ENCODE peak calls at places on chromosome 1, in seven cellular contexts. One of them, this sample, is unnamed.
A peak's percentile ranks its signal among the peaks of the same experiment; 100 is the strongest.

GRCh38 chr1:197444754-197445153 is 176.7 kb downstream of the CRB1 start:
- DNase-seq in right cardiac atrium: no peak
- DNase-seq in body of pancreas: no peak
- DNase-seq in heart left ventricle: no peak
- DNase-seq in esophagus muscularis mucosa: no peak
- DNase-seq in pancreas: no peak
- DNase-seq in uterus: no peak
- DNase-seq in this sample: no peak

GRCh38 chr1:33310702-33311101 is 10.2 kb downstream of the A3GALT2 start:
- DNase-seq in right cardiac atrium: no peak
- DNase-seq in body of pancreas: no peak
- DNase-seq in heart left ventricle: no peak
- DNase-seq in esophagus muscularis mucosa: no peak
- DNase-seq in pancreas: no peak
- DNase-seq in uterus: no peak
- DNase-seq in this sample: no peak

GRCh38 chr1:205500240-205501218 is 3.9 kb upstream of the CDK18 start:
- DNase-seq in right cardiac atrium: no peak
- DNase-seq in body of pancreas: no peak
- DNase-seq in heart left ventricle: peak; percentile 3
- DNase-seq in esophagus muscularis mucosa: no peak
- DNase-seq in pancreas: no peak
- DNase-seq in uterus: no peak
- DNase-seq in this sample: no peak

GRCh38 chr1:34603594-34603993 is 151.3 kb upstream of the GJB5 start:
- DNase-seq in right cardiac atrium: no peak
- DNase-seq in body of pancreas: no peak
- DNase-seq in heart left ventricle: no peak
- DNase-seq in esophagus muscularis mucosa: no peak
- DNase-seq in pancreas: no peak
- DNase-seq in uterus: no peak
- DNase-seq in this sample: no peak

GRCh38 chr1:206555473-206555935 is 48.2 kb downstream of the RASSF5 start:
- DNase-seq in right cardiac atrium: peak; percentile 60
- DNase-seq in body of pancreas: peak; percentile 27
- DNase-seq in heart left ventricle: peak; percentile 78
- DNase-seq in esophagus muscularis mucosa: no peak
- DNase-seq in pancreas: peak; percentile 51
- DNase-seq in uterus: peak; percentile 62
- DNase-seq in this sample: peak; percentile 72

GRCh38 chr1:89605692-89606091 is 27.2 kb upstream of the LRRC8C start:
- DNase-seq in right cardiac atrium: no peak
- DNase-seq in body of pancreas: no peak
- DNase-seq in heart left ventricle: no peak
- DNase-seq in esophagus muscularis mucosa: no peak
- DNase-seq in pancreas: no peak
- DNase-seq in uterus: no peak
- DNase-seq in this sample: no peak

GRCh38 chr1:178055093-178055492 is 38.8 kb upstream of the RASAL2 start:
- DNase-seq in right cardiac atrium: peak; percentile 39
- DNase-seq in body of pancreas: no peak
- DNase-seq in heart left ventricle: peak; percentile 69
- DNase-seq in esophagus muscularis mucosa: no peak
- DNase-seq in pancreas: no peak
- DNase-seq in uterus: no peak
- DNase-seq in this sample: peak; percentile 55

GRCh38 chr1:27071049-27071416 is 58.4 kb upstream of the TENT5B start:
- DNase-seq in right cardiac atrium: no peak
- DNase-seq in body of pancreas: peak; percentile 33
- DNase-seq in heart left ventricle: no peak
- DNase-seq in esophagus muscularis mucosa: no peak
- DNase-seq in pancreas: no peak
- DNase-seq in uterus: no peak
- DNase-seq in this sample: peak; percentile 86

GRCh38 chr1:16138772-16139221 is 17.1 kb downstream of the EPHA2 start:
- DNase-seq in right cardiac atrium: no peak
- DNase-seq in body of pancreas: no peak
- DNase-seq in heart left ventricle: no peak
- DNase-seq in esophagus muscularis mucosa: no peak
- DNase-seq in pancreas: peak; percentile 46
- DNase-seq in uterus: no peak
- DNase-seq in this sample: no peak

GRCh38 chr1:197614916-197615692 is 160.2 kb downstream of the DENND1B start:
- DNase-seq in right cardiac atrium: no peak
- DNase-seq in body of pancreas: peak; percentile 35
- DNase-seq in heart left ventricle: no peak
- DNase-seq in esophagus muscularis mucosa: no peak
- DNase-seq in pancreas: no peak
- DNase-seq in uterus: no peak
- DNase-seq in this sample: peak; percentile 7

GRCh38 chr1:244502630-244503029 is 41.6 kb downstream of the CATSPERE start:
- DNase-seq in right cardiac atrium: no peak
- DNase-seq in body of pancreas: no peak
- DNase-seq in heart left ventricle: no peak
- DNase-seq in esophagus muscularis mucosa: no peak
- DNase-seq in pancreas: no peak
- DNase-seq in uterus: no peak
- DNase-seq in this sample: no peak

GRCh38 chr1:36387141-36387949 is 1.6 kb upstream of the STK40 start:
- DNase-seq in right cardiac atrium: peak; percentile 61
- DNase-seq in body of pancreas: no peak
- DNase-seq in heart left ventricle: no peak
- DNase-seq in esophagus muscularis mucosa: no peak
- DNase-seq in pancreas: no peak
- DNase-seq in uterus: peak; percentile 75
- DNase-seq in this sample: no peak

GRCh38 chr1:172343246-172344099 is 77.0 kb upstream of the C1orf105 start:
- DNase-seq in right cardiac atrium: no peak
- DNase-seq in body of pancreas: no peak
- DNase-seq in heart left ventricle: no peak
- DNase-seq in esophagus muscularis mucosa: no peak
- DNase-seq in pancreas: no peak
- DNase-seq in uterus: no peak
- DNase-seq in this sample: no peak

GRCh38 chr1:14476170-14476955 is 122.1 kb upstream of the KAZN start:
- DNase-seq in right cardiac atrium: no peak
- DNase-seq in body of pancreas: no peak
- DNase-seq in heart left ventricle: no peak
- DNase-seq in esophagus muscularis mucosa: no peak
- DNase-seq in pancreas: no peak
- DNase-seq in uterus: no peak
- DNase-seq in this sample: no peak

GRCh38 chr1:248823517-248824001 is 2.2 kb downstream of the SH3BP5L start:
- DNase-seq in right cardiac atrium: no peak
- DNase-seq in body of pancreas: no peak
- DNase-seq in heart left ventricle: no peak
- DNase-seq in esophagus muscularis mucosa: no peak
- DNase-seq in pancreas: no peak
- DNase-seq in uterus: no peak
- DNase-seq in this sample: no peak

GRCh38 chr1:228920791-228921190 is 185.5 kb downstream of the RHOU start:
- DNase-seq in right cardiac atrium: no peak
- DNase-seq in body of pancreas: no peak
- DNase-seq in heart left ventricle: no peak
- DNase-seq in esophagus muscularis mucosa: no peak
- DNase-seq in pancreas: no peak
- DNase-seq in uterus: no peak
- DNase-seq in this sample: no peak

GRCh38 chr1:2556277-2557145 is at the start of gene TNFRSF14:
- DNase-seq in right cardiac atrium: peak; percentile 23
- DNase-seq in body of pancreas: peak; percentile 52
- DNase-seq in heart left ventricle: peak; percentile 80
- DNase-seq in esophagus muscularis mucosa: no peak
- DNase-seq in pancreas: peak; percentile 80
- DNase-seq in uterus: peak; percentile 52
- DNase-seq in this sample: no peak

GRCh38 chr1:165828103-165828558 is 717 bp downstream of the UCK2 start:
- DNase-seq in right cardiac atrium: peak; percentile 30
- DNase-seq in body of pancreas: peak; percentile 49
- DNase-seq in heart left ventricle: peak; percentile 72
- DNase-seq in esophagus muscularis mucosa: no peak
- DNase-seq in pancreas: peak; percentile 70
- DNase-seq in uterus: peak; percentile 24
- DNase-seq in this sample: peak; percentile 35

GRCh38 chr1:54582566-54583306 is 34.7 kb downstream of the ACOT11 start:
- DNase-seq in right cardiac atrium: no peak
- DNase-seq in body of pancreas: peak; percentile 55
- DNase-seq in heart left ventricle: no peak
- DNase-seq in esophagus muscularis mucosa: no peak
- DNase-seq in pancreas: peak; percentile 78
- DNase-seq in uterus: no peak
- DNase-seq in this sample: no peak

GRCh38 chr1:170910273-170910672 is 25.1 kb upstream of the MROH9 start:
- DNase-seq in right cardiac atrium: no peak
- DNase-seq in body of pancreas: no peak
- DNase-seq in heart left ventricle: no peak
- DNase-seq in esophagus muscularis mucosa: no peak
- DNase-seq in pancreas: no peak
- DNase-seq in uterus: no peak
- DNase-seq in this sample: no peak

GRCh38 chr1:43666608-43667007 is 16.7 kb downstream of the KDM4A start:
- DNase-seq in right cardiac atrium: no peak
- DNase-seq in body of pancreas: no peak
- DNase-seq in heart left ventricle: no peak
- DNase-seq in esophagus muscularis mucosa: no peak
- DNase-seq in pancreas: no peak
- DNase-seq in uterus: no peak
- DNase-seq in this sample: no peak

GRCh38 chr1:117657031-117657430 is 51.2 kb downstream of the TENT5C start:
- DNase-seq in right cardiac atrium: no peak
- DNase-seq in body of pancreas: peak; percentile 69
- DNase-seq in heart left ventricle: no peak
- DNase-seq in esophagus muscularis mucosa: no peak
- DNase-seq in pancreas: no peak
- DNase-seq in uterus: no peak
- DNase-seq in this sample: no peak

GRCh38 chr1:200925821-200926220 is 31.1 kb downstream of the INAVA start:
- DNase-seq in right cardiac atrium: no peak
- DNase-seq in body of pancreas: no peak
- DNase-seq in heart left ventricle: no peak
- DNase-seq in esophagus muscularis mucosa: no peak
- DNase-seq in pancreas: no peak
- DNase-seq in uterus: no peak
- DNase-seq in this sample: no peak
- H3K27ac ChIP-seq in right cardiac atrium: no peak overlapping the region
- H3K27ac ChIP-seq in body of pancreas: no peak overlapping the region
- H3K27ac ChIP-seq in heart left ventricle: no peak overlapping the region
- H3K27ac ChIP-seq in esophagus muscularis mucosa: no peak overlapping the region
- H3K27ac ChIP-seq in pancreas: no peak overlapping the region
- H3K27ac ChIP-seq in uterus: no peak overlapping the region
- H3K27ac ChIP-seq in this sample: no peak overlapping the region

DNA sequence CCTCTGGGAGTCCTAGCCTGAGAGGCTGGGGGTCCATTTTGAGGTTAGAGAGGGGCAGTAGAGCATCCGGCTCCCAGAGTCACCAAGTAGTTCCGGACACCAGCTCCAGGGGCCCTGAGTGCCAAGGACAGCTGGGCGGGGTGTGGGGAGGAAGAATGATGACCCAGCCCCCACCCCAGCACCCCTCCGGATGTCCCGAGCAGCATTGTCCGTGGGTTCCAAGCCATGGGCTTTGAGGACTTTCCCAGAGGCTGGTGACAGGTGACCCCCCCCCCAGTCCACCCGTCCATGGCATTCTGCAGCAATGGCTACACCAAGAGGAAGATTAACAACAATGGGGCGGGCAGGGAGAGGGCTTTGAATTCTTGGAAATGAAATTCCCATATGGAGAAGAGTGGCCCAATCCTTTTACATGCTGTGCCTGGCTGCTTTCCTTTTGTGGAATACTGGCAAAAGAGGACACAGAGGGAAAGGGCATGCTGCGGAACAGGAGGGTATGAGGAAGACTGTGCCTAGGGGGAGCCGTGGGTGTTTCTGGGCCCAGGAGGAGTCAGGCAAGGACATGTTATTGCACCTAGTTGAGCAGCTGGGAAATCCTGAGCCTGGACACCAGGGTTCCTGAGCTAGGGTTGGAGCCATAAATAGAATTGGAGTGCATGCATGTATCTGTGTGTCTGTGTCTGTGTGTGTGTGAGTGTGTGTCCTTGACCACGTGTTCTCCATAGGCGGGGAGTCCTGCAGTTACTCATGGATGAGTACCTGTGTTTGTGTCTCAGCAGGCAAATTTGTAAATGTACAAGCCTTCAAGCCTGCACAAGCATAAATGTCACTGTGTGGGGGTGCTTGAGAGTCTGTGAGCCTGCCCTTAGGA is 953 bp downstream of the ATP1A2 start:
- DNase-seq in right cardiac atrium: no peak
- DNase-seq in body of pancreas: no peak
- DNase-seq in heart left ventricle: no peak
- DNase-seq in esophagus muscularis mucosa: no peak
- DNase-seq in pancreas: no peak
- DNase-seq in uterus: no peak
- DNase-seq in this sample: no peak
- H3K4me3 ChIP-seq in right cardiac atrium: peak overlapping the region; percentile 40
- H3K4me3 ChIP-seq in body of pancreas: no peak overlapping the region
- H3K4me3 ChIP-seq in heart left ventricle: peak overlapping the region; percentile 44
- H3K4me3 ChIP-seq in esophagus muscularis mucosa: peak overlapping the region; percentile 65
- H3K4me3 ChIP-seq in pancreas: no peak overlapping the region
- H3K4me3 ChIP-seq in uterus: peak overlapping the region; percentile 17
- H3K4me3 ChIP-seq in this sample: peak overlapping the region; percentile 48

GRCh38 chr1:182029002-182029378 is 32.5 kb downstream of the ZNF648 start:
- DNase-seq in right cardiac atrium: no peak
- DNase-seq in body of pancreas: no peak
- DNase-seq in heart left ventricle: no peak
- DNase-seq in esophagus muscularis mucosa: no peak
- DNase-seq in pancreas: no peak
- DNase-seq in uterus: no peak
- DNase-seq in this sample: no peak
- H3K27ac ChIP-seq in right cardiac atrium: peak overlapping the region; percentile 1
- H3K27ac ChIP-seq in body of pancreas: peak overlapping the region; percentile 88
- H3K27ac ChIP-seq in heart left ventricle: peak overlapping the region; percentile 77
- H3K27ac ChIP-seq in esophagus muscularis mucosa: peak overlapping the region; percentile 88
- H3K27ac ChIP-seq in pancreas: peak overlapping the region; percentile 90
- H3K27ac ChIP-seq in uterus: peak overlapping the region; percentile 89
- H3K27ac ChIP-seq in this sample: peak overlapping the region; percentile 64

DNA sequence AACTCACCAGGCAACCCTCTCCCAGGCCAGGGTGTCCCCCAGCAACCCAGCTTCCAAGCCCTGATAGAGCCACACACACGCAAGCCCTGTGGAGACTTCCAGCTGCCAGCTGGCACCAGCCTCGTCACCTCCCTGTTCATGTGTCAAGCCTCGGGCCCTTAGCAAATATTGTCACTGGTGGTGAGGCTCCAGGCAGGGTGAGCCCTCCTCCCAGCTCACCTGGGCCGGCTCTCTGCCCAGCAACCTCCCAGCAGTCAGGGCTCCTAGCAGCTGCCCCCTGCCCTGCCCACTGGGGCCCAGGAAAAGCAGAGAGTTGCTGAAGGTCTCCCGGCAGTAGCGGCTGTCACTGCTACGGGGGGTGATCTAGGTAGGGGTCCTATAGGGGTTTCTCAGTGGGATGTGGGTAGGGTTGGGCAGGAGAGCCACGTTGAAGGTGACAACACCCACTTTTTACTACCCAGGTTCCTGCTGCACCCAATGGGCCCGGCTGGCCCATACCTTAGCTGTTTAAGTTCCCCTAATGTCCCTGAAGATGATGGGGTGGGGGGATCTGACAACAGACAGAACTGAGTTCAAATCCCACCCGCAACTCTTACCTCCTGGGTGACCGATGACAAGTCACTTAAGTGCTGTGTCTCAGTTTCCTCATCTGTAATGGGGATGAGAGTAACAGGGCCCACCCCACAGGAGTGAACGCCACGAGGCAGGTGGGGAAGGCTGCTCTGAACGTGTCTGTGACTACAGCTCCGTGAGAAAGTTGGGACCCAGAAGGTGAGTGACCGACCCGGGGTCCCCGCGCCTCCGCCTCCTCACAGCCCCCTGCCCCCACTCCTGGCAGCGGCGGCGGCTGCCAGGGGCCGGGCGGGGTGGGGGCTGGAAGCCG is 678 bp downstream of the TTC39A start:
- DNase-seq in right cardiac atrium: peak; percentile 57
- DNase-seq in body of pancreas: peak; percentile 97
- DNase-seq in heart left ventricle: no peak
- DNase-seq in esophagus muscularis mucosa: no peak
- DNase-seq in pancreas: peak; percentile 95
- DNase-seq in uterus: no peak
- DNase-seq in this sample: no peak
- H3K4me3 ChIP-seq in right cardiac atrium: peak overlapping the region; percentile 89
- H3K4me3 ChIP-seq in body of pancreas: no peak overlapping the region
- H3K4me3 ChIP-seq in heart left ventricle: no peak overlapping the region
- H3K4me3 ChIP-seq in esophagus muscularis mucosa: peak overlapping the region; percentile 67
- H3K4me3 ChIP-seq in pancreas: peak overlapping the region; percentile 47
- H3K4me3 ChIP-seq in uterus: no peak overlapping the region
- H3K4me3 ChIP-seq in this sample: peak overlapping the region; percentile 31

This sample was measured in dorsolateral prefrontal cortex.